ENCODE peak calls at places on chromosomes 13 and 19, in seven cellular contexts. M is lower leg skin, J is cardiac fibroblast, Z is kidney epithelial cell, K is PC-3, Q is fibroblast of lung, S is body of pancreas. D is an unnamed sample.

GRCh38 chr13:43915451-43915850 is 35.7 kb downstream of the LACC1 start:
- DNase-seq in Z (no peak), J (no peak), K (no peak), S (no peak), Q (peak; percentile 38), M (no peak), D (no peak)

GRCh38 chr13:59086147-59086546 is 1077.6 kb downstream of the DIAPH3 start:
- DNase-seq in Q (peak; percentile 57), J (peak; percentile 16), M (no peak), Z (peak; percentile 4), S (no peak), K (peak; percentile 62), D (peak; percentile 57)

GRCh38 chr13:39835253-39835652 is 179.8 kb downstream of the COG6 start:
- DNase-seq in J (no peak), M (no peak), K (peak; percentile 9), Z (no peak), S (no peak), Q (no peak), D (peak; percentile 4)

GRCh38 chr13:110137677-110138008 is 169.3 kb downstream of the COL4A1 start:
- DNase-seq in M (no peak), Z (peak; percentile 26), J (peak; percentile 38), Q (no peak), S (peak; percentile 45), K (peak; percentile 58), D (peak; percentile 80)

GRCh38 chr19:57807541-57807940 is 7.2 kb downstream of the ZNF552 start:
- DNase-seq in M (no peak), J (peak; percentile 50), S (no peak), Z (no peak), K (no peak), Q (no peak), D (no peak)

GRCh38 chr13:31764556-31764955 is 25.2 kb downstream of the RXFP2 start:
- DNase-seq in J (no peak), Q (no peak), S (no peak), M (no peak), K (no peak), Z (no peak), D (no peak)

GRCh38 chr13:83325454-83325853 is 556.8 kb downstream of the SLITRK1 start:
- DNase-seq in M (no peak), K (peak; percentile 69), S (no peak), J (peak; percentile 25), Z (no peak), Q (peak; percentile 56), D (no peak)

GRCh38 chr19:55540619-55541018 is 3.7 kb upstream of the SBK2 start:
- DNase-seq in J (no peak), Q (no peak), Z (no peak), S (no peak), K (no peak), M (no peak), D (no peak)

GRCh38 chr13:25241007-25241406 is 46.3 kb downstream of the MTMR6 start:
- DNase-seq in J (no peak), S (no peak), M (no peak), K (no peak), Q (no peak), Z (no peak), D (no peak)

GRCh38 chr13:113815151-113816058 is 48.5 kb downstream of the GAS6 start:
- DNase-seq in Q (no peak), K (peak; percentile 42), J (no peak), M (no peak), S (no peak), Z (no peak), D (no peak)

GRCh38 chr19:34155686-34156085 is 16.6 kb upstream of the LSM14A start:
- DNase-seq in S (no peak), K (no peak), Q (no peak), Z (no peak), M (peak; percentile 57), J (no peak), D (no peak)

GRCh38 chr13:57270493-57270892 is 103.5 kb downstream of the PRR20E start:
- DNase-seq in J (no peak), K (no peak), M (no peak), S (no peak), Q (no peak), Z (no peak), D (no peak)

GRCh38 chr13:73828811-73829210 is 305.4 kb downstream of the KLF12 start:
- DNase-seq in S (no peak), Q (no peak), K (no peak), J (no peak), Z (no peak), M (no peak), D (no peak)

GRCh38 chr13:77702364-77702763 is 4.9 kb downstream of the SLAIN1 start:
- DNase-seq in Q (no peak), Z (no peak), J (no peak), S (no peak), M (no peak), K (no peak), D (no peak)

GRCh38 chr19:12194827-12195500 is 32.1 kb downstream of the ZNF136 start:
- DNase-seq in M (peak; percentile 93), J (peak; percentile 74), Q (peak; percentile 75), K (no peak), Z (peak; percentile 25), S (peak; percentile 97), D (no peak)

GRCh38 chr13:20360835-20361412 is 128.8 kb upstream of the GJB6 start:
- DNase-seq in J (no peak), Z (no peak), K (no peak), S (no peak), Q (no peak), M (no peak), D (no peak)

GRCh38 chr13:23790591-23791170 is 98.5 kb downstream of the MIPEP start:
- DNase-seq in M (no peak), S (no peak), Q (peak; percentile 85), K (no peak), J (peak; percentile 95), Z (no peak), D (no peak)

GRCh38 chr13:35711909-35712308 is 235.4 kb upstream of the MAB21L1 start:
- DNase-seq in Q (no peak), K (no peak), M (peak; percentile 64), Z (no peak), J (no peak), S (no peak), D (no peak)

GRCh38 chr19:408441-409005 is 424 bp downstream of the C2CD4C start:
- DNase-seq in Q (no peak), S (no peak), K (no peak), Z (no peak), M (peak; percentile 80), J (no peak), D (no peak)

GRCh38 chr13:94054159-94054558 is 425.3 kb downstream of the DCT start:
- DNase-seq in M (no peak), K (no peak), Q (no peak), J (no peak), S (no peak), Z (no peak), D (no peak)

GRCh38 chr19:34725400-34725799 is 8.6 kb upstream of the ZNF181 start:
- DNase-seq in Z (no peak), J (no peak), K (no peak), Q (no peak), S (no peak), M (no peak), D (no peak)

GRCh38 chr13:77150651-77151050 is 123.7 kb upstream of the FBXL3 start:
- DNase-seq in Z (no peak), K (no peak), J (no peak), M (no peak), S (no peak), Q (peak; percentile 29), D (no peak)

GRCh38 chr13:110347535-110348308 is 40.6 kb downstream of the COL4A2 start:
- DNase-seq in Q (peak; percentile 68), K (peak; percentile 93), S (no peak), M (peak; percentile 87), J (peak; percentile 96), Z (peak; percentile 95), D (peak; percentile 92)

GRCh38 chr19:3852614-3853254 is 16.1 kb downstream of the ZFR2 start:
- DNase-seq in J (peak; percentile 79), K (peak; percentile 88), S (no peak), Q (peak; percentile 83), M (no peak), Z (peak; percentile 52), D (peak; percentile 99)
- TF ChIP-seq CTCF in J (peak; percentile 28), K (peak; percentile 65), S (no peak), Q (peak; percentile 32), M (no peak), Z (peak; percentile 23), D (peak; percentile 62)

DNA sequence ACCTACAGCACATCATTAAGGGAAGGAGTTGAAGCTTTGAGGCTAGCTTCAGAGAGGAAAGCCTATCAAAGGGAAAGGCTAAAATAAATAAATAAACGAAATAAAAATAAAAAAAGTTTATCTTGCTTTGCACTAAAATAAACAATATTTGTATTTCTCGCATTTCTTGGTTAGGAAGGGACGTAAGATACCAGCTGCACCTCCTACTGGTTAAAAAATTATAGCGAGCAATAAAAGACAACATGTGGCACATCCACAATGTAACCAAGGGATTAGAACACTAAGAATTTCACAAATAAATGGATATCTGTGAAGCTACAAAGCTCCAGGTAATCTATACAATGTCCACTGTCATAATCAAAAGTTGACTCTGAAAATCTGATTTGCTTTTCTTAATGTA is 194.5 kb downstream of the DACH1 start:
- DNase-seq in K (peak; percentile 3), J (peak; percentile 22), Z (no peak), M (no peak), S (no peak), Q (peak; percentile 42), D (no peak)
- TF ChIP-seq CTCF in K (peak; percentile 41), J (peak; percentile 30), Z (no peak), M (no peak), S (no peak), Q (peak; percentile 41), D (no peak)

GRCh38 chr13:27336005-27336673 is 65.5 kb downstream of the RASL11A start:
- DNase-seq in J (peak; percentile 10), K (no peak), Z (no peak), Q (peak; percentile 28), M (no peak), S (no peak), D (no peak)

GRCh38 chr13:27341616-27342015 is 71.0 kb downstream of the RASL11A start:
- DNase-seq in M (no peak), K (no peak), Z (no peak), S (no peak), Q (no peak), J (peak; percentile 14), D (peak; percentile 69)

GRCh38 chr13:27338816-27339215 is 68.2 kb downstream of the RASL11A start:
- DNase-seq in S (no peak), Z (no peak), M (no peak), K (no peak), Q (no peak), J (peak; percentile 19), D (no peak)

GRCh38 chr13:27338207-27338606 is 67.6 kb downstream of the RASL11A start:
- DNase-seq in Q (no peak), K (no peak), M (no peak), J (no peak), Z (no peak), S (no peak), D (no peak)

DNA sequence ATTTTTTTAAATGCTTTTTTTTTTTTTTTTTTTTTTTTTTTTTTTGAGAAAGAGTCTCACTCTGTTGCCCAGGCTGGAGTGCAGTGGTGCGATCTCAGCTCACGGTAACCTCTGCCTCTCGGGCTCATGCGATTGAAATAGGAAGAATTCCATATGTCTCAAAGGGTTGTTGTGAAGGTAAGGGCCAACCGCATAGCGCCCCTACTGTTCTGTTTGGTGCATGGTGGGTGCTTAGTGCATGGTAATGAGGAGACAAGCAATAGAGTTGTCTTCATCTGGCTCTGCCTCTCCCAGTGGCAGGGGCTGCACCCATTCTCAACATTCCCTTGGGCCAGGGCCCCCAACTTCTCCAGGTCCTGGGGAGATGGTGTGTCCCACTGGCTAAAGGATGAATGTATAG is 68.7 kb downstream of the RASL11A start:
- DNase-seq in S (peak; percentile 33), J (peak; percentile 52), M (no peak), Z (no peak), Q (peak; percentile 61), K (peak; percentile 71), D (peak; percentile 64)
- TF ChIP-seq CTCF in S (peak; percentile 37), J (peak; percentile 78), M (no peak), Z (peak; percentile 40), Q (peak; percentile 76), K (peak; percentile 59), D (peak; percentile 40)

GRCh38 chr19:21256722-21257121 is 72.5 kb downstream of the ZNF708 start:
- DNase-seq in K (no peak), Q (no peak), Z (no peak), S (no peak), J (peak; percentile 6), M (no peak), D (peak; percentile 0)
- TF ChIP-seq CTCF in K (no peak), Q (no peak), Z (no peak), S (no peak), J (no peak), M (no peak), D (no peak)

D was measured in MCF 10A.